ENCODE peak calls at places on chromosomes 7 and 10, in five cellular contexts. M, O, S, X and Q are unnamed samples.

GRCh38 chr10:87864497-87865059 is 1.2 kb downstream of the PTEN start:
- DNase-seq in M (no peak), O (no peak), S (peak), X (no peak), Q (no peak)

GRCh38 chr7:158282461-158283001 is 305.1 kb downstream of the PTPRN2 start:
- DNase-seq in M (no peak), O (peak), S (no peak), X (no peak), Q (no peak)

GRCh38 chr7:74015670-74016069 is 12.3 kb upstream of the ELN start:
- DNase-seq in M (no peak), O (no peak), S (no peak), X (no peak), Q (no peak)

GRCh38 chr7:14837216-14837615 is 65.3 kb downstream of the DGKB start:
- DNase-seq in M (no peak), O (no peak), S (no peak), X (no peak), Q (no peak)

GRCh38 chr7:99393363-99394187 is 14.8 kb downstream of the PDAP1 start:
- DNase-seq in M (no peak), O (peak), S (no peak), X (no peak), Q (no peak)

GRCh38 chr7:32476816-32477648 is 13.1 kb downstream of the LSM5 start:
- DNase-seq in M (no peak), O (no peak), S (peak), X (no peak), Q (no peak)

GRCh38 chr10:16440396-16441105 is 3.7 kb downstream of the PTER start:
- DNase-seq in M (no peak), O (no peak), S (no peak), X (peak), Q (peak)

GRCh38 chr7:12757443-12757842 is 70.0 kb downstream of the ARL4A start:
- DNase-seq in M (no peak), O (no peak), S (no peak), X (peak), Q (peak)

GRCh38 chr7:92645531-92646061 is 55.4 kb upstream of the FAM133B start:
- DNase-seq in M (peak), O (no peak), S (peak), X (peak), Q (peak)

GRCh38 chr10:110420401-110421193 is 77.1 kb upstream of the DUSP5 start:
- DNase-seq in M (no peak), O (no peak), S (peak), X (peak), Q (no peak)
- H3K9ac ChIP-seq in M (no peak), O (no peak), S (no peak), X (no peak), Q (no peak)

DNA sequence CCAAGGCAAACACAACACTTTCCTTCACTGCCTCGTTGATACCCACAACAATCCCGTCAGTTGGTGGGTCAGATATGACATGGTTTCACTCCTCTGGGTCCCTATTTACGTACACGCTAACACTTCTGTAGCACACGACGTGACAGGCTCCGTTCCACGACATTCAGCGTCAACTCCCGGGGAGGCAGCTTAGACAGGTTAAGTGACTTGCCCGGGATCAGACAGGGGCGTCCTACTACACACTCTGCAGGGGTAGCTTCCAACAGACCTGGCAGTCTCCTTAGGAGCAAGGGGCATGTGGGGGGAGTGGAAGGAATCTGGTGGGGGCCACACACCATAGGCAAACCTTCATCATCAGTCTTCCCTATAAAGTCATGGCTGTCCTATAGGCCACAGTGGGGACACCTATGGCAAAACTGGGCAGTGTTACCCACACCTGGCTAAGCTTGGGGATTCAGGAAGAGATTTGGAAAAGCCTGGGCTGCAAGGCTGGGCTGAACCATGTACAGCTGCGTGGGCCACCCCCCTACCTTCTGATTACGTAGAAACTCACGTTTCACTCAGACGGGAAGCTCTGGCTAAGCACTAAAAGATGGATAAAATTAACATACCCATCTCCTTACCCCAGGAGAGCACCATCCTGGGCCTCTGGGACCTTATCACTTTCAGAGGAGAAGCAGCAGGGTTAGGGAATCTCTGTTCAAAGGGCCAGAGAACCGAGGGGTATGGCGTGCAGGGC is 2.0 kb downstream of the TYSND1 start:
- DNase-seq in M (no peak), O (no peak), S (no peak), X (no peak), Q (no peak)
- H3K4me2 ChIP-seq in M (peak), O (peak), S (peak), X (peak), Q (peak)

DNA sequence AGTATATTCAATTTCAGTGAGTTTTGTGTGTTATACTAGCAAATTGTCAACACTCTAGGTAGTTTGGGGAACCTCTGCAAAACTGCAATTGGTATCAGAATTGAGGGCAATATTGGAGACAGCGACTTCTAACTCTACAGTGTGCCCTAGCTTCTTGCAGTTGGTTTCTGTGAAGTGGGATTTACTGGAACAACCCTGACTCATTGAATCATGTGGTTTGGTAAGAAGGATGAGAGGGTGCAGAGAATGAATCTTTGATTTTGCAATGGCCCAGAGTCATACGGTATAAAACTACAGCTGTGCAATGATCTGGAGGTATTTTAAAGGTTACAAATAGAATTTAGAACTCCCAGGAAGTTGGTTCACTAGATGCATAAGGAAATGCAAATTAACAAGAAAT is 129.1 kb upstream of the PPP1R3A start:
- DNase-seq in M (no peak), O (no peak), S (no peak), X (peak), Q (peak)
- H3K9ac ChIP-seq in M (no peak), O (no peak), S (no peak), X (no peak), Q (no peak)

GRCh38 chr10:78759448-78760120 is 309.2 kb upstream of the ZMIZ1 start:
- DNase-seq in M (no peak), O (no peak), S (no peak), X (no peak), Q (no peak)

GRCh38 chr10:78763651-78764395 is 304.9 kb upstream of the ZMIZ1 start:
- DNase-seq in M (no peak), O (no peak), S (no peak), X (no peak), Q (no peak)

GRCh38 chr10:78763217-78763616 is 305.5 kb upstream of the ZMIZ1 start:
- DNase-seq in M (no peak), O (no peak), S (no peak), X (no peak), Q (no peak)

GRCh38 chr10:78760463-78761240 is 308.1 kb upstream of the ZMIZ1 start:
- DNase-seq in M (no peak), O (no peak), S (no peak), X (no peak), Q (no peak)

DNA sequence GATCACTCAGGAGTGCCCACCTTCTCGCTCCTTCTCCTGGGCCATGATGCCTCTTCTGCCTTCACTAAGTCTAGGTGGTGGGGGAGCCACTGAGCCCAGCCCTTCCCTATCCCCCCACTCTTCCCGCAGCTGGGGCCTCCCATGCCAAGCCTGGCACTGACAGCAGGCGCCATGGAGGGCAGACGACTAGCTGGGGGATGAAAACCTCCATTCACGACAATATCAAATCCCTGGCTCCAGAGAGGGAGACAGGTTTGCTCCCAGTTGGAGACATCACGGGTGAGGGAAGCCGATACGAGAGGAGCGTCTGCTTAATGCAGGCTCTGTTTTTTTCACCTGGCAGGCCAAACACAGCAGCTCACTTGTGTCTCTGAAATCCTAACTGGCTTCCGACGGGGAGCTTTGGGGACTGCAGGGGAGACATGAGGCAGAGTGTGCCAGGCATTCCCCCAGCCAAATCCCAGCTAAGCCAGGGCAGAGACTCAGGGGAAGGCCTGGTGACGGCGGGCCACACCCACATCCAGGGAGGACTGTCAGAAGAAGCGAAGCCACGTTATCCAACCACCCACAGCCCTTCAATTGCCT is 307.4 kb upstream of the ZMIZ1 start:
- DNase-seq in M (no peak), O (no peak), S (no peak), X (no peak), Q (no peak)
- H3K4me2 ChIP-seq in M (no peak), O (no peak), S (no peak), X (no peak), Q (no peak)

GRCh38 chr7:43643842-43644241 is 60.9 kb downstream of the STK17A start:
- DNase-seq in M (no peak), O (no peak), S (no peak), X (no peak), Q (no peak)
- H3K9ac ChIP-seq in M (no peak), O (no peak), S (no peak), X (no peak), Q (no peak)

DNA sequence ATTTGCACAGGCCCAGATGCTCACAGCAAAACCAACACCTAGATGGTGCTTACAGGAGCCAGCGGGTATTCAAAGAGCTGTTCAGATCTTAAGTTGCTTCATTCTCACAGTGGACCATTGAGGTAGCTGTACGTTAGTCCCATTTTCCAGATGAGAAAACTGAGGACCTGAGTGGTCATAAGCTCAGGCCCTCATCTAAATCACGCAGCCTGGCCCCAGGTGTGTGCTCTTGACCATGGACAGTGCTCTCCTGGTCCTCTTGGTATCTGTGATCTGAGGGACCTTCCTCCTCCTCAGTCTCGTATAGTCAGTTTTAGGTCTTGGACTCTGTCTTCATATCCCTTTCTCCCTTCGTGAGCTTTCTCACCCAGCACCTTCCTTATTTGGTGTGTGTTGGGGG is 43.7 kb downstream of the HTRA1 start:
- DNase-seq in M (no peak), O (no peak), S (no peak), X (no peak), Q (no peak)
- H3K4me2 ChIP-seq in M (no peak), O (no peak), S (no peak), X (no peak), Q (peak)

DNA sequence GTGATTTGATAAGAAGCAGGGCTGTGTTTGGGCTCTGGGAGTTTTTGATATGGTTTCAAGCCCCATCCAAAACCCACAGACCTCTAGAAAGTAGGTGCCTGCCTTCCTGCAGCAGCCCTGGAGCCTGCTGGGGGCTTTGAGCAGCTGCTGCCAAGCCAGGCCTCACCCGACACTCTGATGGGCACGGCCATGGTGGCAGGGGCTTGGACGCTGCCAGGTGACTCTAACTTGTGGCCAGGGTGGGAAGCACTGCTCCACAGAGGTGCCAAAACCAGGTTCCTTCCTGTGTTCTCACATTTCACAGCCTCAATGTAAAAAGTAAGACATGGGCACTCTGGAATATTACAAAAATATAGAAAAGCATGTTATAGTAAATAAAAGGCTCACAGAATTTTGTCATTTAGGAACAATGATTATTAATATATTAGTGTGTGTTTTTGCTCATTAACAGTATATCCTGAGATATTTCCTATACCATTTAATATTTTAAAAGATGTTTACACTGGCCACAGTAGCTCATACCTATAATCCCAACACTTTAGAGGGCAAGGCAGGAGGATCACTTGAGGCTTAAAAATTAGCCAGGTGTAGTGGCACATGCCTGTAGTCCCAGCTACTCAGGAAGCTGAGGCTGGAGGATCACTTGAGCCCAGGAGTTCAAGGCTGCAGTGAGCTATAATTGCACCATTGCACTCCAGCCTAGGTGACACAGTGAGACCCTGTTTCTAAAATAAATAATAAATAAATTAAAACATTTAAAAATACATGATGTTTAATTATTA is 95.1 kb downstream of the EGFR start:
- DNase-seq in M (no peak), O (no peak), S (no peak), X (no peak), Q (no peak)
- H3K9ac ChIP-seq in M (no peak), O (no peak), S (no peak), X (no peak), Q (no peak)

GRCh38 chr7:1530946-1531262 is 402 bp downstream of the MAFK start:
- DNase-seq in M (no peak), O (no peak), S (no peak), X (no peak), Q (no peak)
- H3K4me2 ChIP-seq in M (peak), O (no peak), S (no peak), X (peak), Q (peak)

GRCh38 chr10:89371987-89372386 is 5.9 kb upstream of the IFIT1B start:
- DNase-seq in M (no peak), O (no peak), S (no peak), X (no peak), Q (no peak)

GRCh38 chr10:89369142-89370105 is 8.4 kb upstream of the IFIT1B start:
- DNase-seq in M (no peak), O (no peak), S (peak), X (peak), Q (peak)

GRCh38 chr10:89373916-89374711 is 3.7 kb upstream of the IFIT1B start:
- DNase-seq in M (no peak), O (no peak), S (peak), X (peak), Q (peak)

GRCh38 chr10:89378006-89378627 is at the start of gene IFIT1B:
- DNase-seq in M (no peak), O (no peak), S (no peak), X (no peak), Q (no peak)

GRCh38 chr10:89374716-89375115 is 3.1 kb upstream of the IFIT1B start:
- DNase-seq in M (no peak), O (no peak), S (peak), X (peak), Q (no peak)
- H3K9ac ChIP-seq in M (no peak), O (no peak), S (no peak), X (no peak), Q (peak)